ENCODE peak calls at places on chromosomes 11 and 22, in eight cellular contexts. K is sigmoid colon, J is HCT116, W is mesothelial cell of epicardium, O is dorsolateral prefrontal cortex, M is colonic mucosa, U is lower lobe of right lung, C is cardiac fibroblast. P is an unnamed sample.

GRCh38 chr11:12167098-12167999 is 57.0 kb downstream of the MICAL2 start:
- DNase-seq in K (no peak), J (peak; percentile 95), W (no peak), O (no peak), M (peak; percentile 74), U (no peak), C (peak; percentile 97), P (no peak)

GRCh38 chr22:29555065-29555644 is 1.6 kb upstream of the THOC5 start:
- DNase-seq in K (no peak), J (no peak), W (no peak), O (no peak), M (no peak), U (no peak), C (no peak), P (no peak)

GRCh38 chr11:76466666-76467065 is 21.8 kb downstream of the EMSY start:
- DNase-seq in K (no peak), J (no peak), W (no peak), O (no peak), M (no peak), U (no peak), C (no peak), P (no peak)

GRCh38 chr11:46557684-46558151 is 36.1 kb downstream of the AMBRA1 start:
- DNase-seq in K (no peak), J (peak; percentile 29), W (no peak), O (no peak), M (no peak), U (no peak), C (peak; percentile 60), P (no peak)

GRCh38 chr11:118998822-118999221 is 884 bp downstream of the CENATAC start:
- DNase-seq in K (no peak), J (peak; percentile 74), W (peak; percentile 45), O (no peak), M (no peak), U (no peak), C (peak; percentile 79), P (no peak)

GRCh38 chr11:11535611-11536010 is 86.2 kb downstream of the GALNT18 start:
- DNase-seq in K (no peak), J (no peak), W (no peak), O (no peak), M (no peak), U (no peak), C (no peak), P (no peak)

GRCh38 chr11:62889126-62889483 is 8.4 kb downstream of the SLC3A2 start:
- DNase-seq in K (no peak), J (no peak), W (no peak), O (no peak), M (no peak), U (no peak), C (no peak), P (no peak)

GRCh38 chr22:27370987-27371386 is 430.6 kb downstream of the MN1 start:
- DNase-seq in K (no peak), J (no peak), W (no peak), O (no peak), M (no peak), U (no peak), C (no peak), P (no peak)

GRCh38 chr22:30574095-30574981 is at the start of gene GAL3ST1:
- DNase-seq in K (no peak), J (no peak), W (no peak), O (peak; percentile 70), M (peak; percentile 80), U (no peak), C (no peak), P (no peak)

GRCh38 chr11:87661270-87661669 is 514.0 kb downstream of the RAB38 start:
- DNase-seq in K (no peak), J (no peak), W (no peak), O (no peak), M (no peak), U (no peak), C (no peak), P (no peak)

GRCh38 chr11:87421422-87421821 is 383.7 kb downstream of the TMEM135 start:
- DNase-seq in K (no peak), J (peak; percentile 68), W (no peak), O (no peak), M (peak; percentile 57), U (no peak), C (peak; percentile 92), P (no peak)

GRCh38 chr22:48920776-48921241 is 906.9 kb downstream of the BRD1 start:
- DNase-seq in K (peak; percentile 54), J (no peak), W (no peak), O (no peak), M (no peak), U (no peak), C (no peak), P (no peak)

GRCh38 chr11:64165482-64165841 is 451 bp downstream of the MACROD1 start:
- DNase-seq in K (no peak), J (no peak), W (peak; percentile 57), O (no peak), M (peak; percentile 45), U (no peak), C (no peak), P (no peak)
- TF ChIP-seq CTCF in K (no peak), J (no peak), W (no peak), O (no peak), M (no peak), U (no peak), C (no peak), P (no peak)

DNA sequence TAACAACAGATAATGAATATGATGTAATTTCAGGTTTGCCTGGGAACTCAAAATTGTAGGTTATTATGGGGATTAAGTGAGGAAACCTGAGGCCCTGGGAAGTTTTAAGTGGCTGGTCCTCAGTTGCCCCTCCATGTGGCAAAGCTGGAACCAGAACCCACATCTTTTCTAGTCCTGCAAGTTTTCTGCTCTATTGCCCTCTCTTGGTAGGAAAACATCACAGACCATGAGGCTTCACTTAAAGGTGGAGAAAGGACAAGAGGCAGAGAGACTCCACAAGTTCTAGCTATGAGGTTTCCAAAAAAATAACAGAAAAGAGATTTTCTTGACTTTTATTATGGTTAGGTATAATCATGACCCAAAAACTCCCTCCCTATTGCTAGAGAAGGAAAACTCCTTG is 115.5 kb upstream of the DDI1 start:
- DNase-seq in K (no peak), J (no peak), W (no peak), O (no peak), M (no peak), U (no peak), C (no peak), P (no peak)
- TF ChIP-seq CTCF in K (no peak), J (no peak), W (no peak), O (peak; percentile 32), M (no peak), U (no peak), C (no peak), P (no peak)

DNA sequence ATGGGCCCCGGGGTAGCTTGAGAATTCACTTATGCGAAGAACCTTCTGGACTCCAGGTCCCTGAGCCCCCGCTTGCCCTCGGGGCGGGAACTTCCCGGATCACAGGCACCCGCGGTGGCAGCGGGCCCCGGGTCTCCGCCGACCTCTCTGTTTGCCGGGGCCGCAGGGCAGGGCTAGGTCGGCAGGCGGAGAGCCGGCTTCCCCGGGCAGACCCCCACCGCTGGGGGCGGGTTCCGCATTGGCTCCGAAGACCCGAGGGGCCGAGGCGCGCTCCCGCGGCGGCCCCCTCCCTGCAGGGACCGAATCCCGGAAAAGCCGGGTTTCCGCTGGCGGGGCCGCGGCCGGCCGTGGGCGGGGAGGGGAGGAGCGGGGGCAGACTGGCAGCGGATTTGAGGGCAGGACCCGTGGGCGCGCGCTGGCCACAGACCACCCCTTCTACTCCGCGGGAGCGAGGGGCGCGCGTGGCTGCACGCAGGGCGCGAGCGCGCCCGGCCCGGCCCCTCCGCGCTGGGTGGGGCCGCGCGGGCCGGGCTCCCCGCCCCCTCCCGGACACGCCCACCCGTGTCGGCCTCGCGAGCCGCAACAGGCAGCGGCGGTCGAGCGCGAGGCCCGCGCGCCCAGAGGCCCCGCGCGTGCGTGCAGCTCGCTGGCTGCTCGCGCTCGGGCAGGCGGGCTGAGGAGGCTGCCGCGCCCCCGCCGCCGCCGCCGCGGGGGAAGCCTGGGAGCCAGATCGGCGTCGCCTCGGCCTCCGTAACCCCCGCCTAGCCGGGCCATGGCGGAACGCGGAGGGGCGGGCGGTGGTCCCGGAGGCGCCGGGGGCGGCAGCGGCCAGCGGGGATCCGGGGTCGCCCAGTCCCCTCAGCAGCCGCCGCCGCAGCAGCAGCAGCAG is at the start of gene PACS1:
- DNase-seq in K (peak; percentile 85), J (no peak), W (peak; percentile 71), O (peak; percentile 46), M (peak; percentile 72), U (peak; percentile 88), C (peak; percentile 74), P (peak; percentile 82)
- TF ChIP-seq CTCF in K (no peak), J (no peak), W (no peak), O (no peak), M (no peak), U (no peak), C (no peak), P (no peak)

GRCh38 chr22:37281646-37282384 is 493 bp upstream of the CYTH4 start:
- DNase-seq in K (no peak), J (no peak), W (no peak), O (no peak), M (no peak), U (no peak), C (peak; percentile 31), P (no peak)

GRCh38 chr22:37284126-37284806 is 2.0 kb downstream of the CYTH4 start:
- DNase-seq in K (no peak), J (no peak), W (no peak), O (no peak), M (no peak), U (no peak), C (no peak), P (no peak)

GRCh38 chr22:37284807-37285355 is 2.6 kb downstream of the CYTH4 start:
- DNase-seq in K (peak; percentile 80), J (no peak), W (no peak), O (no peak), M (peak; percentile 36), U (peak; percentile 83), C (no peak), P (peak; percentile 58)

GRCh38 chr22:37282385-37282677 is at the start of gene CYTH4:
- DNase-seq in K (peak; percentile 80), J (no peak), W (no peak), O (no peak), M (peak; percentile 55), U (peak; percentile 91), C (peak; percentile 26), P (peak; percentile 64)

GRCh38 chr22:37283393-37283937 is 1.2 kb downstream of the CYTH4 start:
- DNase-seq in K (no peak), J (no peak), W (no peak), O (no peak), M (peak; percentile 52), U (no peak), C (no peak), P (no peak)
- TF ChIP-seq CTCF in K (no peak), J (peak; percentile 2), W (no peak), O (no peak), M (no peak), U (no peak), C (no peak), P (no peak)

GRCh38 chr11:29328961-29329441 is 687.8 kb downstream of the KCNA4 start:
- DNase-seq in K (no peak), J (peak; percentile 62), W (no peak), O (no peak), M (no peak), U (no peak), C (peak; percentile 88), P (no peak)
- TF ChIP-seq CTCF in K (peak; percentile 28), J (peak; percentile 74), W (peak; percentile 28), O (peak; percentile 41), M (peak; percentile 12), U (peak; percentile 30), C (peak; percentile 75), P (no peak)